ENCODE peak calls at places on chromosomes 5 and 9, in nine cellular contexts. X is tibial artery; A is A549; I is stimulated activated CD8-positive, alpha-beta memory T cell treated with anti-CD3 and anti-CD28 coated beads, Interleukin-2, amount 100 ng/mL, for 1 hour; R is memory B cell; L is ovary; T is neural crest cell; M is activated CD4-positive, alpha-beta T cell treated with anti-CD3 and anti-CD28 coated beads for 24 hours; O is Caki2. Z is an unnamed sample.

GRCh38 chr5:150272531-150272930 is 17.0 kb downstream of the CAMK2A start:
- DNase-seq in X (no peak), A (peak), I (no peak), R (no peak), L (no peak), T (peak), M (no peak), O (peak), Z (no peak)

GRCh38 chr9:137429974-137430722 is 7.0 kb downstream of the NOXA1 start:
- DNase-seq in X (no peak), A (no peak), I (no peak), R (peak), L (peak), T (no peak), M (no peak), O (no peak), Z (no peak)

GRCh38 chr5:131610198-131611063 is 24.6 kb downstream of the RAPGEF6 start:
- DNase-seq in X (no peak), A (peak), I (no peak), R (no peak), L (no peak), T (no peak), M (no peak), O (peak), Z (no peak)

GRCh38 chr9:80873861-80874260 is 815.5 kb downstream of the TLE1 start:
- DNase-seq in X (no peak), A (no peak), I (no peak), R (no peak), L (no peak), T (no peak), M (no peak), O (peak), Z (no peak)

GRCh38 chr5:112014771-112015170 is 257.8 kb upstream of the NREP start:
- DNase-seq in X (no peak), A (no peak), I (no peak), R (no peak), L (no peak), T (no peak), M (no peak), O (no peak), Z (no peak)

GRCh38 chr9:98831636-98832035 is 24.2 kb downstream of the GALNT12 start:
- DNase-seq in X (no peak), A (no peak), I (no peak), R (no peak), L (no peak), T (no peak), M (no peak), O (no peak), Z (no peak)

GRCh38 chr5:132674671-132675506 is 1.1 kb downstream of the IL4 start:
- DNase-seq in X (no peak), A (peak), I (no peak), R (no peak), L (no peak), T (no peak), M (no peak), O (no peak), Z (no peak)

GRCh38 chr9:109203761-109204360 is 36.8 kb upstream of the FRRS1L start:
- DNase-seq in X (no peak), A (no peak), I (no peak), R (no peak), L (no peak), T (no peak), M (no peak), O (no peak), Z (no peak)

GRCh38 chr9:132939169-132939568 is 5.2 kb downstream of the TSC1 start:
- DNase-seq in X (no peak), A (no peak), I (no peak), R (no peak), L (no peak), T (no peak), M (no peak), O (no peak), Z (no peak)

GRCh38 chr9:34558341-34558740 is 31.2 kb downstream of the CNTFR start:
- DNase-seq in X (no peak), A (no peak), I (no peak), R (no peak), L (no peak), T (no peak), M (no peak), O (no peak), Z (no peak)

GRCh38 chr9:84959339-84959738 is 289.8 kb downstream of the NTRK2 start:
- DNase-seq in X (no peak), A (no peak), I (no peak), R (no peak), L (no peak), T (no peak), M (no peak), O (no peak), Z (no peak)

GRCh38 chr5:170475269-170476000 is 28.4 kb upstream of the KCNIP1 start:
- DNase-seq in X (no peak), A (no peak), I (no peak), R (no peak), L (no peak), T (no peak), M (no peak), O (no peak), Z (no peak)

GRCh38 chr9:88746744-88747398 is 211.9 kb downstream of the NXNL2 start:
- DNase-seq in X (no peak), A (no peak), I (no peak), R (no peak), L (no peak), T (no peak), M (no peak), O (no peak), Z (no peak)

GRCh38 chr9:7828344-7828743 is 28.8 kb upstream of the DMAC1 start:
- DNase-seq in X (no peak), A (no peak), I (no peak), R (no peak), L (no peak), T (no peak), M (no peak), O (no peak), Z (no peak)

GRCh38 chr9:68705636-68706578 is 867 bp downstream of the PIP5K1B start:
- DNase-seq in X (no peak), A (peak), I (no peak), R (no peak), L (no peak), T (peak), M (no peak), O (no peak), Z (peak)

GRCh38 chr5:14142202-14142855 is 813 bp upstream of the TRIO start:
- DNase-seq in X (no peak), A (no peak), I (no peak), R (no peak), L (no peak), T (peak), M (no peak), O (peak), Z (no peak)

GRCh38 chr5:125961150-125961549 is 462.1 kb upstream of the GRAMD2B start:
- DNase-seq in X (no peak), A (no peak), I (no peak), R (no peak), L (no peak), T (no peak), M (no peak), O (no peak), Z (no peak)

GRCh38 chr9:79880626-79881025 is 308.9 kb downstream of the TLE4 start:
- DNase-seq in X (no peak), A (no peak), I (no peak), R (no peak), L (no peak), T (no peak), M (no peak), O (no peak), Z (no peak)

GRCh38 chr5:35229076-35230042 is 928 bp downstream of the PRLR start:
- DNase-seq in X (no peak), A (no peak), I (no peak), R (peak), L (peak), T (no peak), M (no peak), O (no peak), Z (no peak)

GRCh38 chr5:52859619-52860018 is 71.9 kb downstream of the ITGA1 start:
- DNase-seq in X (no peak), A (no peak), I (no peak), R (no peak), L (no peak), T (no peak), M (no peak), O (no peak), Z (no peak)

GRCh38 chr5:150485770-150486401 is 22.0 kb upstream of the NDST1 start:
- DNase-seq in X (peak), A (peak), I (no peak), R (peak), L (peak), T (peak), M (no peak), O (peak), Z (peak)

GRCh38 chr5:150114102-150114641 is 27.8 kb upstream of the CSF1R start:
- DNase-seq in X (no peak), A (no peak), I (no peak), R (no peak), L (peak), T (no peak), M (no peak), O (no peak), Z (no peak)

GRCh38 chr5:99019812-99020697 is 91.2 kb upstream of the CHD1 start:
- DNase-seq in X (no peak), A (no peak), I (no peak), R (no peak), L (no peak), T (no peak), M (no peak), O (peak), Z (no peak)

GRCh38 chr9:77022783-77023440 is 3.5 kb downstream of the FOXB2 start:
- DNase-seq in X (no peak), A (no peak), I (no peak), R (no peak), L (no peak), T (peak), M (no peak), O (no peak), Z (no peak)

GRCh38 chr9:94526951-94527350 is 27.9 kb upstream of the PCAT7 start:
- DNase-seq in X (no peak), A (no peak), I (no peak), R (no peak), L (no peak), T (no peak), M (no peak), O (no peak), Z (no peak)

GRCh38 chr5:136058031-136058971 is 29.5 kb downstream of the TGFBI start:
- DNase-seq in X (peak), A (peak), I (no peak), R (no peak), L (peak), T (no peak), M (no peak), O (peak), Z (peak)

GRCh38 chr5:122390107-122390506 is 78.1 kb downstream of the SNCAIP start:
- DNase-seq in X (no peak), A (no peak), I (no peak), R (no peak), L (no peak), T (no peak), M (no peak), O (no peak), Z (no peak)

GRCh38 chr9:121569266-121569648 is 69.6 kb upstream of the GGTA1 start:
- DNase-seq in X (no peak), A (no peak), I (no peak), R (no peak), L (no peak), T (no peak), M (no peak), O (no peak), Z (no peak)

GRCh38 chr5:1950708-1951103 is 68.0 kb upstream of the IRX4 start:
- DNase-seq in X (no peak), A (no peak), I (no peak), R (no peak), L (no peak), T (no peak), M (no peak), O (peak), Z (no peak)

GRCh38 chr5:88509403-88509802 is 240.8 kb upstream of the TMEM161B start:
- DNase-seq in X (no peak), A (no peak), I (no peak), R (no peak), L (no peak), T (no peak), M (no peak), O (no peak), Z (no peak)

Z was measured in heart left ventricle.